ENCODE peak calls at places on chromosomes 1 and 21, in five cellular contexts. P is PC-9, M is transverse colon, Z is SK-N-SH, U is brain pericyte. A is an unnamed sample.
A peak's percentile ranks its signal among the peaks of the same experiment; 100 is the strongest.

GRCh38 chr1:43329995-43330751 is 7.4 kb upstream of the MPL start:
- DNase-seq in P (peak; percentile 77), M (no peak), Z (no peak), U (peak; percentile 26), A (peak; percentile 20)

GRCh38 chr1:109892476-109893368 is 17.9 kb upstream of the CSF1 start:
- DNase-seq in P (peak; percentile 40), M (no peak), Z (no peak), U (no peak), A (no peak)

GRCh38 chr1:94819945-94820746 is at the start of gene SLC44A3:
- DNase-seq in P (peak; percentile 64), M (peak; percentile 65), Z (peak; percentile 88), U (no peak), A (peak; percentile 46)

GRCh38 chr1:151371744-151372410 is 628 bp downstream of the SELENBP1 start:
- DNase-seq in P (peak; percentile 17), M (peak; percentile 75), Z (peak; percentile 80), U (no peak), A (peak; percentile 36)

GRCh38 chr1:180252638-180253536 is 22.8 kb downstream of the LHX4 start:
- DNase-seq in P (peak; percentile 63), M (peak; percentile 84), Z (peak; percentile 81), U (no peak), A (peak; percentile 51)

GRCh38 chr21:29434081-29434480 is 135.4 kb downstream of the BACH1 start:
- DNase-seq in P (no peak), M (no peak), Z (no peak), U (no peak), A (no peak)

GRCh38 chr1:223429313-223429731 is 36.1 kb downstream of the CCDC185 start:
- DNase-seq in P (no peak), M (peak; percentile 10), Z (no peak), U (no peak), A (no peak)

GRCh38 chr1:230243583-230244377 is 176.7 kb downstream of the GALNT2 start:
- DNase-seq in P (no peak), M (no peak), Z (no peak), U (no peak), A (no peak)

GRCh38 chr1:213523781-213524398 is 463.9 kb upstream of the PROX1 start:
- DNase-seq in P (no peak), M (no peak), Z (no peak), U (no peak), A (peak; percentile 18)

GRCh38 chr1:116909511-116910378 is at the start of gene PTGFRN:
- DNase-seq in P (peak; percentile 68), M (peak; percentile 73), Z (peak; percentile 89), U (no peak), A (peak; percentile 54)

GRCh38 chr1:12616709-12617373 is 1.2 kb downstream of the DHRS3 start:
- DNase-seq in P (no peak), M (peak; percentile 42), Z (peak; percentile 71), U (no peak), A (no peak)

GRCh38 chr1:94539496-94539895 is 2.1 kb downstream of the F3 start:
- DNase-seq in P (peak; percentile 41), M (no peak), Z (no peak), U (no peak), A (peak; percentile 28)

GRCh38 chr21:33027401-33028185 is 1.9 kb downstream of the OLIG2 start:
- DNase-seq in P (no peak), M (no peak), Z (peak; percentile 50), U (no peak), A (no peak)

GRCh38 chr1:23100074-23100748 is 68.4 kb downstream of the LUZP1 start:
- DNase-seq in P (peak; percentile 45), M (no peak), Z (peak; percentile 15), U (peak; percentile 79), A (peak; percentile 34)